ENCODE peak calls at places on chromosomes 4 and X, in five cellular contexts. U is GM23338, I is ovary, T is upper lobe of right lung, G is IMR-90. C is an unnamed sample.

GRCh38 chrX:10109695-10110094 is 47.1 kb upstream of the CLCN4 start:
- DNase-seq in U (no peak), I (peak), T (no peak), G (no peak), C (no peak)

GRCh38 chrX:41526925-41527324 is 79.8 kb downstream of the NYX start:
- DNase-seq in U (no peak), I (no peak), T (no peak), G (peak), C (peak)

GRCh38 chr4:69718376-69719293 is 41.8 kb downstream of the SULT1B1 start:
- DNase-seq in U (peak), I (no peak), T (no peak), G (peak), C (peak)

GRCh38 chr4:166675411-166675810 is 558.9 kb downstream of the SPOCK3 start:
- DNase-seq in U (no peak), I (peak), T (no peak), G (no peak), C (peak)

GRCh38 chrX:129495941-129496340 is 27.3 kb downstream of the SMARCA1 start:
- DNase-seq in U (no peak), I (no peak), T (no peak), G (peak), C (peak)

GRCh38 chrX:118353081-118353850 is 7.4 kb downstream of the WDR44 start:
- DNase-seq in U (peak), I (no peak), T (no peak), G (no peak), C (peak)

GRCh38 chrX:459611-460010 is 72.9 kb upstream of the PPP2R3B start:
- DNase-seq in U (peak), I (no peak), T (no peak), G (no peak), C (no peak)

GRCh38 chr4:128601992-128602695 is 207.4 kb upstream of the JADE1 start:
- DNase-seq in U (no peak), I (peak), T (no peak), G (peak), C (peak)

GRCh38 chrX:13485167-13485566 is 84.2 kb upstream of the EGFL6 start:
- DNase-seq in U (no peak), I (no peak), T (no peak), G (no peak), C (no peak)

GRCh38 chr4:8765631-8766590 is 105.7 kb downstream of the HMX1 start:
- DNase-seq in U (no peak), I (no peak), T (peak), G (no peak), C (no peak)

GRCh38 chrX:16807548-16807947 is 21.3 kb downstream of the TXLNG start:
- DNase-seq in U (peak), I (peak), T (no peak), G (peak), C (no peak)

GRCh38 chrX:80810365-80810978 is 795 bp upstream of the BRWD3 start:
- DNase-seq in U (no peak), I (no peak), T (no peak), G (no peak), C (peak)

GRCh38 chr4:139315221-139315675 is 13.0 kb upstream of the NDUFC1 start:
- DNase-seq in U (no peak), I (no peak), T (no peak), G (no peak), C (no peak)

GRCh38 chr4:124863039-124863545 is 150.6 kb upstream of the ANKRD50 start:
- DNase-seq in U (no peak), I (no peak), T (no peak), G (no peak), C (no peak)

GRCh38 chrX:48472851-48473717 is 2.9 kb upstream of the FTSJ1 start:
- DNase-seq in U (peak), I (no peak), T (no peak), G (no peak), C (peak)

GRCh38 chr4:167021545-167022155 is 212.6 kb downstream of the SPOCK3 start:
- DNase-seq in U (peak), I (peak), T (peak), G (peak), C (peak)

GRCh38 chrX:16479206-16479869 is 170.6 kb upstream of the S100G start:
- DNase-seq in U (no peak), I (no peak), T (no peak), G (peak), C (peak)

GRCh38 chr4:111210576-111210975 is 587.7 kb upstream of the PITX2 start:
- DNase-seq in U (no peak), I (no peak), T (no peak), G (no peak), C (no peak)

GRCh38 chr4:111216791-111217190 is 593.9 kb upstream of the PITX2 start:
- DNase-seq in U (no peak), I (no peak), T (no peak), G (no peak), C (no peak)

GRCh38 chr4:111214371-111214770 is 591.5 kb upstream of the PITX2 start:
- DNase-seq in U (no peak), I (no peak), T (no peak), G (no peak), C (no peak)

GRCh38 chr4:111215755-111216154 is 592.9 kb upstream of the PITX2 start:
- DNase-seq in U (no peak), I (no peak), T (no peak), G (no peak), C (no peak)

DNA sequence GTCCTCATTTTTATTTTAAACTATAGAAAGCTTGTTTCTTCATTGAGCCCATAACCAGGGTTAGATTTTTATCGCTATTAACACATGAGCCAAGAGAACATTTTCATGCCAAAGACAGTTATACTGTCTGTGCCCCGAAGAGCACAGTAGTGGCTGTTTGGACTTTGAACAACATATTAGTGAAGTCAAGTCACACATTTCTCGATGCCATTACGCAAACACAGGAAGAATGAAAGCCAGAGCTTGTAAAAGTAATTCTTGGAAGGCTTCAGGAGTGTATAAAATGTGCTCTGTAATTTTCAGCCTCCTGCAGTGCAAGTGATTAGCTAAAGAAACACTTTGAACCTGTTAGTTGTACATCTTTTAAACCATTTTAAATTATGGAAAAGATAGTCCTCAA is 590.6 kb upstream of the PITX2 start:
- DNase-seq in U (no peak), I (no peak), T (no peak), G (no peak), C (peak)
- H3K4me3 ChIP-seq in U (no peak), I (no peak), T (no peak), G (no peak), C (no peak)

GRCh38 chr4:77418333-77418732 is 187.3 kb upstream of the CXCL13 start:
- DNase-seq in U (peak), I (no peak), T (no peak), G (no peak), C (peak)
- TF ChIP-seq CTCF in U (peak), I (no peak), T (no peak), G (no peak), C (no peak)

GRCh38 chr4:54226399-54227260 is 2.5 kb upstream of the PDGFRA start:
- DNase-seq in U (peak), I (peak), T (peak), G (peak), C (peak)
- H3K4me3 ChIP-seq in U (peak), I (peak), T (peak), G (peak), C (peak)

GRCh38 chr4:123705419-123705818 is 308.8 kb downstream of the SPRY1 start:
- DNase-seq in U (no peak), I (no peak), T (no peak), G (no peak), C (no peak)

GRCh38 chr4:123699823-123700822 is 303.5 kb downstream of the SPRY1 start:
- DNase-seq in U (no peak), I (no peak), T (no peak), G (peak), C (peak)

GRCh38 chr4:123696712-123697111 is 300.1 kb downstream of the SPRY1 start:
- DNase-seq in U (no peak), I (no peak), T (no peak), G (no peak), C (no peak)

GRCh38 chr4:123706961-123707360 is 310.4 kb downstream of the SPRY1 start:
- DNase-seq in U (no peak), I (no peak), T (no peak), G (no peak), C (no peak)

DNA sequence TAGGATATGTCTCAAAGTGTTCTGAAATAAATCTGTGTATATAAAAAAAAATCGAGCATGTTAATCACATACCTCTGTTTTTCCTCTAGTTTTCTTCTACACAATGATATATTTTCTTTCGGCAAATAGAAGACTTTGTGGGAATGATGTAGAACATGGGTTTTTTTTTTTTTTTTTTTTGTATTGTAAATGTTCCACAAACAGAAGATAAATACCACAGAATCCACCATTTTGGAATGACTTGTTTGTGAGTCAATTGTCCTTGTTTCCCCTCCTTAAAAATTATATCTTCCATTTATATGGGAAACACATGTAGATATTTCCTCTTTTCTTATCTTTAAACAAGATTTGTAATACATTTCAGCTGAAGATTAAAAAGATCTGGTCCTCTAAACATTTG is 304.5 kb downstream of the SPRY1 start:
- DNase-seq in U (no peak), I (no peak), T (no peak), G (peak), C (peak)
- TF ChIP-seq CTCF in U (no peak), I (no peak), T (no peak), G (no peak), C (no peak)

DNA sequence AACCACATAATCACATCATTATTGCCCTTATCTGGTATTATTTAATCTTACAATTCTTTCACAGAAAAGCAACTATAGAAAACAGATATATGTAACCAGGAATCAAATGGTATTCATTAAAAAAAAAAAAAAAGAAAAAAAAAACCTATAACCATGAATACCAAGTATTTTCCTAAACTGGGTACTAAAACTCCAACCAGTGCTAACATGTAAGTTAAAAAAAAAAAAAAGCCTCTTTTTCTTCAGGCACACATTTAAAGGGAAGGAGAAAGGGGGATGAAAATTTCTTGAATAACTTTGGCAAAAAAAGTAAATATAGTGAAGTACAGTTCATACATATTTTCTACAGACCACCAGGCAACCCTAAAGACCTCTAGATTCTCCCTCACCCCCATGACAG is 2.1 kb downstream of the PPAT start:
- DNase-seq in U (no peak), I (no peak), T (no peak), G (no peak), C (no peak)
- H3K4me3 ChIP-seq in U (peak), I (no peak), T (no peak), G (no peak), C (no peak)

DNA sequence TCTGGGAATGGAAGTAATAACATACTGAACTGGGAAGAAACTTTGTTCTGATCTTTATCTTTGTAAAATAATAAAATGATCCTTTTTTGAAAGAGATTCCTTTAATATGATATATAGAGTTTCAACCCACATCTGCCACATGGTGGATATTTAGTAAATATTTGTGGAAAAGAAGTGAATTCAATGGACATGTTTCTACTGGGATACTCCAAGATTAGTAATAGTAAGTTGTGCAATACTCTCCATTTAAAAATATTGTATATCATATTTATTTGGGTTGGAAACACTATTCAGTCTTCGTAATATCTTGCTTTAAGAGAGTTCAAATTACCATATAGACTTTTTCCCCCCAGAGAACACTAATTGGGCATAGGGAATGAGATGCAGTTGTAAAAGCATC is 17.8 kb upstream of the ARSJ start:
- DNase-seq in U (no peak), I (no peak), T (no peak), G (peak), C (peak)
- TF ChIP-seq CTCF in U (no peak), I (no peak), T (no peak), G (no peak), C (no peak)